ENCODE peak calls at places on chromosomes 4 and X, in four cellular contexts. Y is fibroblast of lung; E is CD8-positive, alpha-beta T cell; L is adrenal gland. C is an unnamed sample. For H3K4me1, the result is how much of the 10 kb centered on the place peaks cover.

GRCh38 chr4:74583757-74584156 is 138.8 kb downstream of the AREG start:
- DNase-seq in Y (peak), E (no peak), L (no peak), C (no peak)

GRCh38 chr4:10015140-10015753 is 6.0 kb downstream of the SLC2A9 start:
- DNase-seq in Y (peak), E (no peak), L (peak), C (peak)

GRCh38 chr4:40059362-40059761 is 2.7 kb downstream of the N4BP2 start:
- DNase-seq in E (no peak), L (no peak), Y (no peak), C (no peak)

GRCh38 chrX:116357317-116357716 is 79.1 kb upstream of the SLC6A14 start:
- DNase-seq in Y (no peak), L (no peak), E (no peak), C (peak)

GRCh38 chrX:84118315-84118714 is 69.7 kb downstream of the RPS6KA6 start:
- DNase-seq in E (no peak), Y (no peak), L (no peak), C (peak)

GRCh38 chr4:104447346-104447745 is 47.3 kb downstream of the CXXC4 start:
- DNase-seq in Y (no peak), E (no peak), L (no peak), C (no peak)

GRCh38 chr4:27692098-27692679 is 831.5 kb downstream of the STIM2 start:
- DNase-seq in E (no peak), L (no peak), Y (peak), C (peak)

GRCh38 chrX:154021131-154021611 is 1.5 kb upstream of the IRAK1 start:
- DNase-seq in Y (peak), E (no peak), L (peak), C (no peak)

DNA sequence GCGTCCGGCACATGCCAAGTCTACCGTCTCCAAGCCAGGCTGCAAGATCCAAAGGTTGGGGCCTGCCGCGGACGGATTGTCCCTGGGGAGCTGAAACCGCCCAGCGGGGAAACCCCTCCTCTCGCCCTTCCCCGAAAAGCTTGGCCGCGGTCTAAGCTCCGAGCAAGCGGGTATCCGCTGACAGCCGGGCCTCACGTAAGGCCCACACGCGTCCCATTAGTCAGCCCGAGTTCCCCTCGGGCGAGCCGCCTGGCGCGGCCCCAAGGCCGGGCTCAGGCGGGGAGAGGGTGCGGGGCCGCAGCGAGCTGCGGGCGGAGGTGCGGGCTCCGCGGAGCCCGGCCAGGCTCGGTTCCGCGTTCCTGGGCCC is 6.9 kb upstream of the BCOR start:
- DNase-seq in Y (peak), E (no peak), L (peak), C (peak)
- H3K4me1 ChIP-seq in Y (under half), E (under half), L (under half), C (under half)

GRCh38 chr4:128831526-128832252 is 22.2 kb downstream of the JADE1 start:
- DNase-seq in E (no peak), Y (peak), L (peak), C (peak)
- H3K4me1 ChIP-seq in E (under half), Y (under half), L (half or more), C (under half)

GRCh38 chr4:2863649-2864048 is 20.0 kb downstream of the ADD1 start:
- DNase-seq in Y (no peak), L (no peak), E (no peak), C (no peak)

GRCh38 chr4:2859514-2859913 is 15.9 kb downstream of the ADD1 start:
- DNase-seq in L (no peak), E (no peak), Y (no peak), C (no peak)

GRCh38 chr4:2862528-2862927 is 18.9 kb downstream of the ADD1 start:
- DNase-seq in E (no peak), Y (no peak), L (no peak), C (peak)

GRCh38 chr4:2860391-2861348 is 17.0 kb downstream of the ADD1 start:
- DNase-seq in E (no peak), Y (no peak), L (peak), C (peak)

DNA sequence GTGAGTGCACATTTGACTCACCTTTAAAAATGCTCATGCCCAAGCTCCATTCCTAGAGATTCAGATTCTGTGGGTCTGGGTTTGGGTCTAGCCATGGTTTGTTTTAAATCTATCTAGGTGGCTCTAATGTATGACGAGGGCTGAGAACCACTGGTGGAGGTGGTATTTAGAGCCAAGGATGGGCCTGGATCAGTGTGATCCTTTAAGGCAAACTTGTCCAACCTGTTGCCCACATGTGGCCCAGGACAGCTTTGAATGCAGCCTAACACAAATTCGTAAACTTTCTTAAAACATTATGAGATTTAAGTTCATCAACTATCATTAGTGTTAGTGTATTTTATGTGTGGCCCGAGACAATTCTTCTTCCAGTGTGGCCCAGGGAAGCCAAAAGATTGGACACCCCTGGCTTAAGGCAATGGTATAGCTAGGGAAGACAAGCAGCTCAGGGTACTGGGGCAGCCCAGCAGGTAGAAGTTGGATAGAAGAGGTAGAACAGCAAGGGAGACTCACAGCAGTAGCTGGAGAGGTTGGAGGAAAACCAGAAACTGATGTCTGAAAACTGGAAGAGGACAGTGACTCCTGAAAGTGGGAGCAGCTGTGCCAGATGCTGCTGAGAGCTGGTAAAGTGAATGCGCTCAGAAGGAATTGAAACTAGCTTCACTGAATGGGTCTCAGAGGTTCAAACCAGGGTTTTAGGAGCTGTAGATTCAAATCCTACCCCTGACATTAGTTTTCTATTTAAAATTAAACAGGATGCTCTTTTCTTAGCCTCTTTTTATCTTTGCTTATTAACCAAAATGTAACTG is 18.2 kb downstream of the ADD1 start:
- DNase-seq in L (no peak), Y (no peak), E (no peak), C (no peak)
- H3K4me1 ChIP-seq in L (half or more), Y (under half), E (half or more), C (under half)

GRCh38 chrX:103536071-103536470 is 16.8 kb upstream of the RAB40A start:
- DNase-seq in L (no peak), Y (peak), E (no peak), C (no peak)

GRCh38 chrX:103537871-103538387 is 18.6 kb upstream of the RAB40A start:
- DNase-seq in E (no peak), Y (no peak), L (no peak), C (no peak)

GRCh38 chrX:103536732-103537131 is 17.4 kb upstream of the RAB40A start:
- DNase-seq in E (no peak), Y (no peak), L (no peak), C (no peak)

GRCh38 chrX:103533428-103534216 is 14.3 kb upstream of the RAB40A start:
- DNase-seq in Y (peak), L (peak), E (peak), C (peak)

DNA sequence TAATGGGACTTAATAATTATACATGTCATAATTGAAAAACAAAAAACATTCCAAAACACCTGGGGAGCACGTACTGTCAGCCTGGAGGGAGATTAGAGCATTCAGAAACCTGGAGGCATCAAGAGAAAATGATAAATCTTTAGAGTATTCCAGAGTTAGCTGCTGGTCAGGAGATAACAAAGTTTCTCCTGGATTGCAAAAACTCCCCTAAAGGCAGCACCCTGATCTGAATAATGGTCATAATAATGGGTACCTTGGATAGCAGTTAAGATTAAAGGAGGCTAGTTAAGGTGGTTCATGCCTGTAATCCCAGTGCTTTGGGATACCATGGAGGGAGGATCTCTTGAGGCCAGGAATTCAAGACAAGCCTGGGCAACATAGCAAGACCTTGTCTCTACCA is 15.9 kb upstream of the RAB40A start:
- DNase-seq in Y (no peak), E (no peak), L (no peak), C (no peak)
- H3K4me1 ChIP-seq in Y (under half), E (under half), L (under half), C (under half)

GRCh38 chrX:101220881-101221280 is 1.3 kb downstream of the DRP2 start:
- DNase-seq in E (no peak), L (no peak), Y (no peak), C (peak)

GRCh38 chrX:101223226-101223625 is 3.6 kb downstream of the DRP2 start:
- DNase-seq in L (no peak), E (no peak), Y (no peak), C (no peak)

GRCh38 chrX:101219116-101219839 is at the start of gene DRP2:
- DNase-seq in Y (peak), E (no peak), L (no peak), C (no peak)

GRCh38 chrX:101219840-101220191 is 230 bp downstream of the DRP2 start:
- DNase-seq in Y (peak), E (no peak), L (no peak), C (no peak)

DNA sequence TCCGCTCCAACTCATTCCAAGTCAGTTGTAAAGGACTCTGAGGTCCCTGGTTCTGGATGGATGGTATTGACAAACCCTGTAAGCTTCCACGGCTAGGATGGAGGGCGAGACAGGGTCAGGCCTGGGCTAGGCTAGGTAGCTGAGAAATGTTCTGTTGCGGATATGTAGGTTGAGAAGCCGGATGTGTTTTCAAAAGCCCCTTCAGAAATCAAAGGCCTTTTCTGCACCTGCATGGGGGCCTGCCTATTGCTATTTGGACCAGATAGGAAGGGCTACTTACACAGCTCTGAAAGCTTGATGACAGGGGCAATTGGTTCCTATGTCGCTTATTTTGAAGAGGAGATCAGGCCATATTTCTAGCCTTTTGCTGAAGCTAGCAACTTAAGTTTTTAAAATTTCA is 1.9 kb upstream of the DRP2 start:
- DNase-seq in L (no peak), E (no peak), Y (no peak), C (no peak)
- H3K4me1 ChIP-seq in L (under half), E (under half), Y (under half), C (under half)

DNA sequence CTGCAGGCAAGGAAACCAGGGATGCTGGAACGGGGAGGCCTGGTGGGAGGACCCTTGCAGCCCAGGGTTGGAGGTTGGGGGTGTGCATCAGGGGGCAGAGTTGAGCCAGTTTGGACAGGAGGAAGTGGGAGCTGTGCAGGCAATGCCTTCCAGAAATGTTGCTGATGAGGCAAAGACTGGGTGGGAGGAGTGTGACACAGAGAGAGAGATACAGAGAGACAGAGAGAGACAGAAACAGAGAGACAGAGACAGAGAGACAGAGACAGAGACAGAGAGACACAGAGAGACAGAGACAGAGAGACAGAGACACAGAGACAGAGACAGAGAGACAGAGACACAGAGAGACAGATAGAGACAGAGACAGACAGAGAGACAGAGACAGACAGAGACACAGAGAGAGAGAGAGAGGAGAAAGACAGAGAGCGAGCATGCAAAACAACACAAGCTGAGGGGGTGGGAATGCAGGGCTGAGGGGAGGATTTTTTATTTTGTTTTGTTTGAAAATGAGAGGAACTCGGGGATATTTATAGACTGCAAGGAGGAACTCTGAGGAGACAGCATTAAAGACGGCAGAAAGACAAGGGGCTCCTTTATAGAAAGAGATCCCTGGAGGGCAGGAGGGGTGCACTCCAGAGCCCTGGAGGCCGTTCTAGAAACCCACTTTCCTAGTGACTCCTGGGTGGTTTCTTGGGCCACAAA is 1.9 kb upstream of the HAUS3 start:
- DNase-seq in Y (peak), E (no peak), L (peak), C (no peak)
- H3K4me1 ChIP-seq in Y (under half), E (under half), L (half or more), C (under half)

GRCh38 chr4:85968945-85969830 is 390.7 kb downstream of the MAPK10 start:
- DNase-seq in Y (peak), E (no peak), L (no peak), C (peak)
- H3K4me1 ChIP-seq in Y (under half), E (under half), L (under half), C (under half)

GRCh38 chr4:67570537-67570936 is 12.0 kb downstream of the STAP1 start:
- DNase-seq in L (no peak), E (no peak), Y (no peak), C (no peak)

GRCh38 chr4:67573193-67573592 is 14.7 kb downstream of the STAP1 start:
- DNase-seq in Y (no peak), E (no peak), L (no peak), C (no peak)

GRCh38 chr4:67568820-67569219 is 10.3 kb downstream of the STAP1 start:
- DNase-seq in L (no peak), E (no peak), Y (no peak), C (no peak)

GRCh38 chr4:67575232-67575888 is 16.8 kb downstream of the STAP1 start:
- DNase-seq in L (no peak), Y (no peak), E (no peak), C (no peak)

DNA sequence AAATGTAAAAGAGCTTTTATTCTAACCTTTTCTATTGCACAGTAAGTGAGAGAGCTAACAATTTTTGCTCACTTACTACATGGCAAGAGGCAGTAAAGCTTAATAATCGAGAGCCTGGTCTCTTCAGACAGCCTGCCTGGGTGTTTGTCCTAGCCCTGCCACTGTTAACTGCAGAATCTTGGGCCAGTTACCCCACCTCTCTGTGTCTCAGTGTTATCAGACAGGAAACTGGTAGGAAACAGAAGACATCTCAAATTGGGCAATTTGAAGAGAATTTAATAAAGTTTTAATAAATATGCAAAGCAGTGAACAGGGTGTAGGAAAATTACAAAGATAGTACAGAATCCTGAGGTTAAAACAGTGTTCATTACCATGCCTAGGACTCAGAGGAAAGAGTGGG is 13.4 kb downstream of the STAP1 start:
- DNase-seq in L (no peak), Y (no peak), E (no peak), C (no peak)
- H3K4me1 ChIP-seq in L (under half), Y (under half), E (under half), C (under half)